ENCODE peak calls at places on chromosomes 1 and 21, in five cellular contexts. M, G, U, B and N are unnamed samples.
A peak's percentile ranks its signal among the peaks of the same experiment; 100 is the strongest.

GRCh38 chr21:36841866-36842265 is 124.6 kb downstream of the HLCS start:
- DNase-seq in U (no peak), M (no peak), B (no peak), G (peak; percentile 42), N (no peak)

GRCh38 chr1:33876970-33877680 is 13.2 kb downstream of the HMGB4 start:
- DNase-seq in M (no peak), G (peak; percentile 87), B (peak; percentile 58), U (no peak), N (no peak)

GRCh38 chr1:53046930-53047329 is 15.1 kb upstream of the PODN start:
- DNase-seq in U (no peak), G (peak; percentile 85), B (peak; percentile 58), M (no peak), N (no peak)

GRCh38 chr1:84467298-84467697 is 11.8 kb upstream of the RPF1 start:
- DNase-seq in M (peak; percentile 28), B (peak; percentile 33), U (no peak), G (no peak), N (no peak)

GRCh38 chr21:31283025-31283424 is 61.0 kb downstream of the TIAM1 start:
- DNase-seq in B (no peak), G (no peak), U (no peak), M (no peak), N (no peak)

GRCh38 chr1:64004451-64004850 is 199.0 kb upstream of the UBE2U start:
- DNase-seq in M (no peak), B (peak; percentile 26), G (peak; percentile 38), U (no peak), N (no peak)

GRCh38 chr1:201898240-201898894 is 9.7 kb downstream of the SHISA4 start:
- DNase-seq in G (no peak), M (no peak), U (no peak), B (no peak), N (no peak)

GRCh38 chr1:186330758-186331157 is 44.3 kb downstream of the TPR start:
- DNase-seq in B (no peak), U (no peak), G (no peak), M (no peak), N (no peak)

GRCh38 chr1:89125571-89126233 is at the start of gene GBP2:
- DNase-seq in G (peak; percentile 83), M (no peak), U (peak; percentile 10), B (peak; percentile 73), N (no peak)

GRCh38 chr1:205172729-205173366 is 38.7 kb downstream of the DSTYK start:
- DNase-seq in M (no peak), B (peak; percentile 88), U (no peak), G (peak; percentile 89), N (no peak)

GRCh38 chr1:229093546-229094336 is 177.2 kb upstream of the RAB4A start:
- DNase-seq in G (no peak), M (no peak), B (peak; percentile 54), U (no peak), N (peak; percentile 81)

GRCh38 chr1:143735764-143736461 is 235.9 kb downstream of the FAM72C start:
- DNase-seq in M (peak; percentile 27), G (no peak), U (peak; percentile 14), B (peak; percentile 87), N (no peak)

GRCh38 chr1:84387480-84388163 is 10.7 kb upstream of the DNASE2B start:
- DNase-seq in B (peak; percentile 14), U (peak; percentile 5), G (peak; percentile 39), M (peak; percentile 14), N (no peak)

GRCh38 chr1:200512191-200512590 is 102.4 kb upstream of the ZNF281 start:
- DNase-seq in M (peak; percentile 34), B (peak; percentile 91), U (no peak), G (peak; percentile 65), N (no peak)

GRCh38 chr1:33007190-33008050 is 29.3 kb downstream of the AK2 start:
- DNase-seq in G (peak; percentile 89), U (peak; percentile 41), B (peak; percentile 90), M (peak; percentile 30), N (peak; percentile 72)

GRCh38 chr1:1748686-1749321 is 24.6 kb upstream of the CDK11A start:
- DNase-seq in U (no peak), M (no peak), G (no peak), B (no peak), N (no peak)

GRCh38 chr21:37269481-37269880 is 2.3 kb upstream of the VPS26C start:
- DNase-seq in M (no peak), U (no peak), G (no peak), B (no peak), N (no peak)

GRCh38 chr1:905071-905749 is 18.5 kb upstream of the SAMD11 start:
- DNase-seq in M (no peak), B (no peak), G (no peak), U (peak; percentile 80), N (peak; percentile 73)

GRCh38 chr1:114040273-114041043 is 61.2 kb downstream of the OLFML3 start:
- DNase-seq in G (peak; percentile 18), U (no peak), B (peak; percentile 59), M (no peak), N (no peak)

GRCh38 chr21:31132574-31133242 is 94.4 kb upstream of the KRTAP19-8 start:
- DNase-seq in B (no peak), G (peak; percentile 73), U (peak; percentile 83), M (peak; percentile 51), N (no peak)

GRCh38 chr21:32993894-32994293 is 31.8 kb upstream of the OLIG2 start:
- DNase-seq in M (no peak), U (no peak), G (no peak), B (no peak), N (no peak)

GRCh38 chr1:22196641-22197040 is 53.7 kb upstream of the WNT4 start:
- DNase-seq in G (no peak), B (no peak), M (no peak), U (no peak), N (no peak)

GRCh38 chr1:64072089-64072835 is 131.2 kb upstream of the UBE2U start:
- DNase-seq in G (peak; percentile 19), B (no peak), U (no peak), M (no peak), N (no peak)

GRCh38 chr1:5509664-5510452 is 482.4 kb downstream of the NPHP4 start:
- DNase-seq in M (peak; percentile 47), G (peak; percentile 24), U (peak; percentile 52), B (peak; percentile 26), N (peak; percentile 70)

GRCh38 chr1:115952547-115952946 is 23.8 kb upstream of the SLC22A15 start:
- DNase-seq in U (no peak), B (no peak), M (no peak), G (no peak), N (no peak)

GRCh38 chr21:45939521-45940045 is 42.0 kb upstream of the COL6A1 start:
- DNase-seq in U (no peak), B (no peak), M (no peak), G (no peak), N (no peak)

GRCh38 chr1:58780586-58781452 is 3.0 kb downstream of the JUN start:
- DNase-seq in U (no peak), M (no peak), G (peak; percentile 27), B (peak; percentile 46), N (no peak)

GRCh38 chr1:185541861-185542260 is 192.3 kb upstream of the HMCN1 start:
- DNase-seq in U (no peak), B (peak; percentile 28), M (no peak), G (no peak), N (no peak)

GRCh38 chr1:2300851-2301606 is 72.9 kb downstream of the SKI start:
- DNase-seq in G (peak; percentile 88), B (no peak), M (no peak), U (peak; percentile 90), N (peak; percentile 78)

GRCh38 chr1:85502625-85503083 is 37.7 kb upstream of the DDAH1 start:
- DNase-seq in B (peak; percentile 70), U (peak; percentile 45), G (peak; percentile 75), M (no peak), N (peak; percentile 62)

GRCh38 chr1:31591425-31592093 is 15.2 kb downstream of the TINAGL1 start:
- DNase-seq in M (no peak), U (no peak), B (peak; percentile 98), G (peak; percentile 66), N (peak; percentile 64)

GRCh38 chr1:177228721-177229088 is 57.9 kb downstream of the BRINP2 start:
- DNase-seq in M (no peak), G (no peak), B (peak; percentile 91), U (no peak), N (no peak)

GRCh38 chr1:186286615-186287317 is 88.3 kb downstream of the TPR start:
- DNase-seq in U (no peak), B (no peak), G (peak; percentile 14), M (no peak), N (no peak)

GRCh38 chr21:37614351-37614875 is 247.8 kb downstream of the DYRK1A start:
- DNase-seq in B (no peak), U (no peak), M (no peak), G (no peak), N (no peak)

GRCh38 chr1:10598088-10598712 is 123.5 kb downstream of the PEX14 start:
- DNase-seq in G (peak; percentile 43), U (no peak), M (peak; percentile 6), B (peak; percentile 27), N (no peak)

GRCh38 chr1:233662503-233663105 is 48.7 kb downstream of the KCNK1 start:
- DNase-seq in U (no peak), G (no peak), M (no peak), B (no peak), N (no peak)

GRCh38 chr1:2471159-2471471 is 5.0 kb upstream of the PLCH2 start:
- DNase-seq in G (no peak), U (no peak), M (no peak), B (no peak), N (no peak)

GRCh38 chr1:162977944-162978568 is 91.1 kb upstream of the RGS4 start:
- DNase-seq in M (no peak), U (no peak), G (peak; percentile 42), B (no peak), N (no peak)

GRCh38 chr21:37765501-37765900 is 150.8 kb downstream of the KCNJ6 start:
- DNase-seq in G (no peak), M (no peak), B (no peak), U (no peak), N (no peak)